ENCODE peak calls at places on chromosomes 11 and 22, in nine cellular contexts. C, K, B, P, G, H, Y, S and O are unnamed samples.

GRCh38 chr11:29271616-29272015 is 745.2 kb downstream of the KCNA4 start:
- DNase-seq in C (no peak), K (no peak), B (no peak), P (no peak), G (no peak), H (no peak), Y (peak; percentile 25), S (no peak), O (no peak)

GRCh38 chr11:31118566-31118965 is 251.0 kb downstream of the DCDC1 start:
- DNase-seq in C (no peak), K (no peak), B (no peak), P (no peak), G (no peak), H (no peak), Y (no peak), S (no peak), O (no peak)

GRCh38 chr22:37121887-37122591 is 12.5 kb upstream of the TMPRSS6 start:
- DNase-seq in C (no peak), K (peak; percentile 65), B (peak; percentile 53), P (peak; percentile 52), G (no peak), H (peak; percentile 78), Y (peak; percentile 84), S (peak; percentile 50), O (peak; percentile 71)

GRCh38 chr11:121337078-121337477 is 44.5 kb downstream of the SC5D start:
- DNase-seq in C (no peak), K (no peak), B (no peak), P (no peak), G (no peak), H (no peak), Y (no peak), S (no peak), O (no peak)

GRCh38 chr22:24807284-24807950 is 1.4 kb downstream of the SGSM1 start:
- DNase-seq in C (no peak), K (no peak), B (peak; percentile 17), P (no peak), G (peak; percentile 36), H (no peak), Y (no peak), S (peak; percentile 37), O (no peak)

GRCh38 chr11:134389464-134390180 is 22.4 kb downstream of the B3GAT1 start:
- DNase-seq in C (no peak), K (no peak), B (no peak), P (no peak), G (no peak), H (no peak), Y (no peak), S (no peak), O (no peak)

GRCh38 chr11:10208045-10208674 is 85.9 kb downstream of the SBF2 start:
- DNase-seq in C (no peak), K (no peak), B (no peak), P (no peak), G (no peak), H (no peak), Y (peak; percentile 58), S (peak; percentile 49), O (peak; percentile 40)

GRCh38 chr11:27705873-27706820 is 5.9 kb upstream of the BDNF start:
- DNase-seq in C (no peak), K (no peak), B (no peak), P (no peak), G (no peak), H (no peak), Y (no peak), S (peak; percentile 52), O (no peak)

GRCh38 chr11:72330131-72330727 is 86.3 kb upstream of the PHOX2A start:
- DNase-seq in C (no peak), K (no peak), B (no peak), P (no peak), G (no peak), H (no peak), Y (peak; percentile 45), S (no peak), O (no peak)

GRCh38 chr11:118913411-118914125 is 12.2 kb downstream of the BCL9L start:
- DNase-seq in C (no peak), K (peak; percentile 56), B (no peak), P (no peak), G (no peak), H (no peak), Y (peak; percentile 70), S (no peak), O (no peak)

GRCh38 chr22:46797355-46797754 is 34.9 kb downstream of the TBC1D22A start:
- DNase-seq in C (no peak), K (no peak), B (no peak), P (no peak), G (no peak), H (no peak), Y (no peak), S (peak; percentile 30), O (no peak)

GRCh38 chr11:2660357-2660939 is 39.3 kb downstream of the KCNQ1OT1 start:
- DNase-seq in C (no peak), K (no peak), B (no peak), P (no peak), G (no peak), H (no peak), Y (no peak), S (no peak), O (no peak)

GRCh38 chr22:37345863-37346514 is 63.7 kb downstream of the CYTH4 start:
- DNase-seq in C (no peak), K (no peak), B (peak; percentile 14), P (no peak), G (no peak), H (no peak), Y (peak; percentile 90), S (peak; percentile 81), O (no peak)

GRCh38 chr22:19687561-19688300 is 26.6 kb upstream of the SEPTIN5 start:
- DNase-seq in C (no peak), K (no peak), B (no peak), P (no peak), G (peak; percentile 59), H (no peak), Y (no peak), S (no peak), O (no peak)

GRCh38 chr22:23856721-23857605 is 712 bp upstream of the SLC2A11 start:
- DNase-seq in C (peak; percentile 42), K (peak; percentile 18), B (peak; percentile 60), P (no peak), G (peak; percentile 55), H (no peak), Y (peak; percentile 97), S (peak; percentile 88), O (peak; percentile 38)

GRCh38 chr11:117169726-117170125 is 8.8 kb upstream of the SIDT2 start:
- DNase-seq in C (no peak), K (no peak), B (no peak), P (no peak), G (no peak), H (no peak), Y (no peak), S (no peak), O (no peak)

GRCh38 chr11:130314184-130314748 is 451 bp downstream of the ZBTB44 start:
- DNase-seq in C (peak; percentile 66), K (peak; percentile 48), B (peak; percentile 79), P (peak; percentile 37), G (peak; percentile 67), H (peak; percentile 55), Y (peak; percentile 52), S (no peak), O (peak; percentile 69)

GRCh38 chr11:69670158-69670845 is 4.9 kb downstream of the LTO1 start:
- DNase-seq in C (peak; percentile 83), K (peak; percentile 16), B (peak; percentile 79), P (peak; percentile 29), G (peak; percentile 80), H (peak; percentile 61), Y (peak; percentile 64), S (peak; percentile 85), O (peak; percentile 59)

GRCh38 chr11:85685131-85685819 is 720 bp downstream of the CCDC89 start:
- DNase-seq in C (peak; percentile 15), K (no peak), B (no peak), P (no peak), G (no peak), H (no peak), Y (no peak), S (no peak), O (no peak)

GRCh38 chr11:10282121-10282520 is 11.9 kb downstream of the SBF2 start:
- DNase-seq in C (no peak), K (no peak), B (no peak), P (no peak), G (no peak), H (no peak), Y (no peak), S (no peak), O (no peak)

GRCh38 chr22:28283025-28283654 is 364.1 kb upstream of the PITPNB start:
- DNase-seq in C (no peak), K (no peak), B (no peak), P (no peak), G (no peak), H (no peak), Y (peak; percentile 35), S (no peak), O (no peak)

GRCh38 chr11:12592283-12592682 is 81.9 kb upstream of the TEAD1 start:
- DNase-seq in C (no peak), K (no peak), B (no peak), P (no peak), G (no peak), H (no peak), Y (no peak), S (no peak), O (no peak)

GRCh38 chr22:42114721-42115120 is 15.9 kb downstream of the CYP2D6 start:
- DNase-seq in C (no peak), K (no peak), B (no peak), P (no peak), G (no peak), H (no peak), Y (no peak), S (peak; percentile 41), O (no peak)

GRCh38 chr22:22901578-22902218 is 14.1 kb downstream of the IGLL5 start:
- DNase-seq in C (no peak), K (no peak), B (no peak), P (no peak), G (no peak), H (no peak), Y (no peak), S (no peak), O (no peak)